ENCODE peak calls at places on chromosomes 5 and 9, in six cellular contexts. N, R, T, B, Q and H are unnamed samples.

GRCh38 chr9:111728617-111729366 is 65.9 kb downstream of the SHOC1 start:
- DNase-seq in R (peak), B (no peak), Q (no peak), T (no peak), N (no peak), H (no peak)

GRCh38 chr9:16310288-16311145 is 560.0 kb downstream of the BNC2 start:
- DNase-seq in B (no peak), Q (no peak), T (no peak), R (no peak), N (no peak), H (no peak)

GRCh38 chr5:173330151-173330855 is 2.1 kb upstream of the STC2 start:
- DNase-seq in R (no peak), B (no peak), Q (no peak), T (no peak), N (no peak), H (no peak)

GRCh38 chr9:119004618-119004990 is 364.6 kb downstream of the BRINP1 start:
- DNase-seq in R (peak), N (no peak), Q (no peak), B (no peak), T (no peak), H (no peak)

GRCh38 chr9:125008599-125008998 is 67.7 kb upstream of the GOLGA1 start:
- DNase-seq in R (no peak), N (no peak), Q (no peak), B (no peak), T (no peak), H (no peak)

GRCh38 chr5:179798144-179798770 is 4.5 kb downstream of the LTC4S start:
- DNase-seq in T (no peak), B (no peak), Q (no peak), R (no peak), N (no peak), H (no peak)

GRCh38 chr9:93156475-93157008 is 22.5 kb upstream of the NINJ1 start:
- DNase-seq in R (no peak), Q (no peak), B (no peak), N (no peak), T (no peak), H (no peak)

GRCh38 chr5:107424461-107424860 is 246.3 kb downstream of the EFNA5 start:
- DNase-seq in R (no peak), B (no peak), N (no peak), T (no peak), Q (no peak), H (no peak)

GRCh38 chr5:149488645-149489306 is 62.5 kb downstream of the CSNK1A1 start:
- DNase-seq in Q (no peak), N (no peak), R (no peak), B (no peak), T (peak), H (no peak)

GRCh38 chr9:114281421-114282103 is 41.3 kb upstream of the ORM1 start:
- DNase-seq in N (no peak), R (no peak), Q (no peak), B (no peak), T (peak), H (no peak)

GRCh38 chr5:1343931-1344901 is 683 bp downstream of the CLPTM1L start:
- DNase-seq in T (no peak), R (no peak), B (no peak), Q (peak), N (no peak), H (no peak)

GRCh38 chr9:136901516-136902258 is 15.4 kb downstream of the TRAF2 start:
- DNase-seq in R (peak), T (no peak), Q (peak), N (no peak), B (peak), H (no peak)

GRCh38 chr9:37745970-37746369 is 7.6 kb upstream of the TRMT10B start:
- DNase-seq in Q (no peak), N (no peak), R (no peak), B (no peak), T (no peak), H (no peak)

GRCh38 chr9:77926314-77926959 is 105.2 kb downstream of the GNAQ start:
- DNase-seq in T (no peak), Q (no peak), B (no peak), R (no peak), N (no peak), H (no peak)

GRCh38 chr5:156991714-156992113 is 28.7 kb upstream of the TIMD4 start:
- DNase-seq in B (no peak), R (no peak), N (no peak), Q (no peak), T (no peak), H (no peak)

GRCh38 chr9:110758201-110758600 is 89.6 kb downstream of the MUSK start:
- DNase-seq in T (no peak), B (no peak), N (no peak), Q (no peak), R (no peak), H (no peak)